ENCODE peak calls at places on chromosomes 3 and 15, in five cellular contexts. M is mesendoderm; L is LoVo; Z is fibroblast of the conjunctiva; I is effector CD4-positive, alpha-beta T cell. X is an unnamed sample.

GRCh38 chr15:92098869-92099268 is 245.4 kb downstream of the SLCO3A1 start:
- DNase-seq in I (no peak), M (peak; percentile 73), L (no peak), Z (no peak), X (no peak)

GRCh38 chr3:125045965-125046364 is 9.8 kb downstream of the HEG1 start:
- DNase-seq in L (peak; percentile 15), Z (no peak), M (no peak), I (no peak), X (no peak)

GRCh38 chr3:187292631-187293513 is 1.3 kb upstream of the MASP1 start:
- DNase-seq in L (no peak), I (no peak), M (no peak), Z (no peak), X (peak; percentile 16)

GRCh38 chr3:128942161-128942952 is 51.5 kb downstream of the CFAP92 start:
- DNase-seq in I (no peak), M (no peak), Z (no peak), L (peak; percentile 39), X (no peak)

GRCh38 chr3:69411331-69411730 is 25.4 kb upstream of the FRMD4B start:
- DNase-seq in Z (no peak), L (no peak), I (no peak), M (no peak), X (peak; percentile 29)

GRCh38 chr3:129121016-129121791 is 400 bp downstream of the RAB43 start:
- DNase-seq in I (peak; percentile 22), Z (no peak), M (peak; percentile 59), L (no peak), X (peak; percentile 1)

GRCh38 chr3:28224430-28224829 is 17.0 kb upstream of the CMC1 start:
- DNase-seq in I (no peak), M (no peak), Z (no peak), L (no peak), X (no peak)

GRCh38 chr3:174973465-174973864 is 114.3 kb downstream of the NAALADL2 start:
- DNase-seq in M (no peak), I (no peak), Z (no peak), L (no peak), X (no peak)

GRCh38 chr3:79886204-79886603 is 118.4 kb upstream of the ROBO1 start:
- DNase-seq in Z (no peak), L (no peak), M (peak; percentile 26), I (no peak), X (no peak)

GRCh38 chr15:41944313-41944940 is 27.9 kb downstream of the EHD4 start:
- DNase-seq in Z (peak; percentile 75), I (no peak), M (peak; percentile 76), L (no peak), X (peak; percentile 76)

GRCh38 chr3:140499114-140499757 is 178.6 kb upstream of the TRIM42 start:
- DNase-seq in L (peak; percentile 25), M (peak; percentile 68), Z (no peak), I (no peak), X (no peak)

GRCh38 chr3:117019082-117019713 is 309.6 kb downstream of the TUSC7 start:
- DNase-seq in I (no peak), L (peak; percentile 36), Z (peak; percentile 64), M (peak; percentile 81), X (peak; percentile 9)

GRCh38 chr3:126612464-126613205 is 42.3 kb downstream of the TXNRD3 start:
- DNase-seq in Z (no peak), I (no peak), M (no peak), L (no peak), X (no peak)

GRCh38 chr3:52077900-52078299 is 21.5 kb upstream of the DUSP7 start:
- DNase-seq in L (no peak), M (no peak), Z (no peak), I (no peak), X (no peak)

GRCh38 chr15:69689133-69689532 is 236.5 kb downstream of the RPLP1 start:
- DNase-seq in Z (no peak), M (no peak), L (no peak), I (no peak), X (no peak)

GRCh38 chr15:28094732-28095521 is 4.2 kb downstream of the OCA2 start:
- DNase-seq in I (no peak), M (peak; percentile 56), Z (no peak), L (peak; percentile 27), X (no peak)

GRCh38 chr3:132804498-132804897 is 82.3 kb upstream of the NPHP3 start:
- DNase-seq in L (no peak), Z (no peak), I (no peak), M (no peak), X (peak; percentile 29)

GRCh38 chr15:38551720-38552627 is 12.6 kb downstream of the RASGRP1 start:
- DNase-seq in L (no peak), M (peak; percentile 64), I (no peak), Z (no peak), X (no peak)

GRCh38 chr3:186938716-186939115 is 8.4 kb downstream of the ST6GAL1 start:
- DNase-seq in I (no peak), M (no peak), Z (no peak), L (no peak), X (peak; percentile 96)

GRCh38 chr3:61876797-61877196 is 315.4 kb downstream of the PTPRG start:
- DNase-seq in Z (peak; percentile 39), L (no peak), M (no peak), I (no peak), X (peak; percentile 58)

GRCh38 chr3:187922704-187923393 is 177.6 kb upstream of the BCL6 start:
- DNase-seq in L (no peak), I (no peak), M (no peak), Z (no peak), X (peak; percentile 39)

GRCh38 chr3:45942051-45942825 is 1.0 kb upstream of the CXCR6 start:
- DNase-seq in L (no peak), M (no peak), Z (no peak), I (no peak), X (peak; percentile 78)

GRCh38 chr15:61736792-61737191 is 323.5 kb downstream of the VPS13C start:
- DNase-seq in I (no peak), M (no peak), Z (no peak), L (no peak), X (no peak)

GRCh38 chr3:152835311-152836102 is 576 bp downstream of the P2RY1 start:
- DNase-seq in M (peak; percentile 85), Z (peak; percentile 8), L (peak; percentile 35), I (no peak), X (no peak)

GRCh38 chr3:137347817-137348368 is 390.1 kb downstream of the IL20RB start:
- DNase-seq in L (no peak), Z (no peak), I (no peak), M (peak; percentile 11), X (no peak)

GRCh38 chr15:66931768-66932633 is 133.4 kb upstream of the SMAD3 start:
- DNase-seq in I (no peak), Z (peak; percentile 33), L (peak; percentile 91), M (peak; percentile 88), X (peak; percentile 82)

GRCh38 chr15:72827216-72827615 is 43.7 kb upstream of the ADPGK start:
- DNase-seq in M (no peak), L (no peak), I (no peak), Z (no peak), X (no peak)

GRCh38 chr15:85831415-85832113 is 36.8 kb upstream of the KLHL25 start:
- DNase-seq in Z (peak; percentile 49), L (no peak), M (peak; percentile 73), I (peak; percentile 7), X (no peak)

GRCh38 chr15:44207643-44208042 is 12.6 kb upstream of the FRMD5 start:
- DNase-seq in M (no peak), I (no peak), L (no peak), Z (no peak), X (no peak)

GRCh38 chr3:141336672-141337522 is 31.4 kb upstream of the ZBTB38 start:
- DNase-seq in Z (no peak), I (no peak), M (no peak), L (no peak), X (no peak)

GRCh38 chr3:197942956-197943556 is 6.9 kb upstream of the RPL35A start:
- DNase-seq in I (no peak), M (peak; percentile 64), L (no peak), Z (peak; percentile 27), X (no peak)